ENCODE peak calls at places on chromosomes 2 and 18, in six cellular contexts. M, H, S, L, X and G are unnamed samples. For H3K4me1 and H3K9me3, the result is how much of the 10 kb centered on the place peaks cover.

GRCh38 chr2:19355416-19355821 is 3.0 kb downstream of the OSR1 start:
- DNase-seq in M (no peak), S (no peak), X (no peak), H (no peak), L (no peak), G (no peak)

GRCh38 chr2:233329489-233330135 is 22.0 kb downstream of the SAG start:
- DNase-seq in X (no peak), M (no peak), S (no peak), L (no peak), H (no peak), G (no peak)

GRCh38 chr2:235390108-235390815 is 103.6 kb upstream of the AGAP1 start:
- DNase-seq in M (no peak), X (no peak), L (no peak), H (peak), S (peak), G (peak)

GRCh38 chr2:176126929-176127768 is 2.4 kb upstream of the HOXD8 start:
- DNase-seq in L (no peak), S (peak), H (peak), M (peak), X (peak), G (peak)

GRCh38 chr2:71798266-71799012 is 345.1 kb downstream of the DYSF start:
- DNase-seq in M (peak), S (peak), H (peak), X (peak), L (no peak), G (peak)

GRCh38 chr2:138507267-138507666 is 5.7 kb downstream of the SPOPL start:
- DNase-seq in S (peak), X (no peak), H (no peak), L (no peak), M (no peak), G (no peak)

GRCh38 chr2:110713508-110714362 is 18.6 kb upstream of the ACOXL start:
- DNase-seq in H (no peak), L (no peak), X (no peak), M (no peak), S (no peak), G (no peak)

GRCh38 chr2:173021939-173022371 is 53.7 kb upstream of the MAP3K20 start:
- DNase-seq in M (no peak), X (no peak), S (peak), L (no peak), H (no peak), G (no peak)

GRCh38 chr2:14944562-14945346 is 312.2 kb downstream of the LRATD1 start:
- DNase-seq in M (no peak), L (no peak), S (peak), X (no peak), H (no peak), G (no peak)

GRCh38 chr2:120736202-120736954 is 710 bp downstream of the GLI2 start:
- DNase-seq in X (no peak), H (no peak), S (peak), M (no peak), L (no peak), G (no peak)

GRCh38 chr2:207625014-207625755 is at the start of gene METTL21A:
- DNase-seq in M (peak), H (peak), L (peak), S (peak), X (peak), G (peak)

GRCh38 chr2:232592687-232593407 is 40.6 kb upstream of the EFHD1 start:
- DNase-seq in M (peak), L (no peak), S (peak), X (no peak), H (peak), G (no peak)

GRCh38 chr18:45106331-45106774 is 425.7 kb downstream of the SETBP1 start:
- DNase-seq in M (no peak), L (no peak), X (no peak), S (no peak), H (peak), G (no peak)

GRCh38 chr2:10620481-10620880 is 69.3 kb downstream of the NOL10 start:
- DNase-seq in X (no peak), L (no peak), S (no peak), M (no peak), H (no peak), G (no peak)

GRCh38 chr2:3596891-3597290 is 2.0 kb downstream of the COLEC11 start:
- DNase-seq in S (no peak), M (no peak), X (no peak), H (no peak), L (no peak), G (no peak)

GRCh38 chr18:75526038-75526437 is 98.5 kb upstream of the SMIM21 start:
- DNase-seq in X (no peak), M (no peak), H (no peak), L (no peak), S (no peak), G (no peak)

GRCh38 chr2:150681120-150681796 is 193.8 kb upstream of the RND3 start:
- DNase-seq in M (no peak), L (no peak), S (peak), X (peak), H (no peak), G (no peak)

GRCh38 chr2:158498043-158498748 is 41.4 kb downstream of the PKP4 start:
- DNase-seq in M (no peak), X (no peak), H (no peak), S (no peak), L (no peak), G (no peak)

GRCh38 chr2:223460774-223461211 is 141.4 kb downstream of the SCG2 start:
- DNase-seq in M (no peak), S (peak), H (no peak), X (no peak), L (no peak), G (no peak)

GRCh38 chr2:227188292-227188691 is 23.9 kb downstream of the COL4A3 start:
- DNase-seq in H (no peak), L (no peak), M (peak), S (peak), X (peak), G (peak)

GRCh38 chr18:48575658-48576453 is 37.0 kb downstream of the CTIF start:
- DNase-seq in X (no peak), L (no peak), M (no peak), S (no peak), H (no peak), G (no peak)
- TF ChIP-seq POLR2A in X (no peak), L (no peak), M (no peak), S (no peak), H (no peak), G (no peak)

GRCh38 chr18:77108001-77108692 is 24.4 kb downstream of the MBP start:
- DNase-seq in X (no peak), L (no peak), H (peak), S (no peak), M (peak), G (peak)

GRCh38 chr18:77107218-77107815 is 25.3 kb downstream of the MBP start:
- DNase-seq in H (no peak), X (no peak), S (no peak), M (peak), L (no peak), G (peak)

GRCh38 chr18:77105021-77105420 is 27.6 kb downstream of the MBP start:
- DNase-seq in M (no peak), S (no peak), X (no peak), H (no peak), L (no peak), G (no peak)

GRCh38 chr18:77105680-77106079 is 26.9 kb downstream of the MBP start:
- DNase-seq in S (no peak), L (no peak), X (no peak), H (no peak), M (no peak), G (no peak)

DNA sequence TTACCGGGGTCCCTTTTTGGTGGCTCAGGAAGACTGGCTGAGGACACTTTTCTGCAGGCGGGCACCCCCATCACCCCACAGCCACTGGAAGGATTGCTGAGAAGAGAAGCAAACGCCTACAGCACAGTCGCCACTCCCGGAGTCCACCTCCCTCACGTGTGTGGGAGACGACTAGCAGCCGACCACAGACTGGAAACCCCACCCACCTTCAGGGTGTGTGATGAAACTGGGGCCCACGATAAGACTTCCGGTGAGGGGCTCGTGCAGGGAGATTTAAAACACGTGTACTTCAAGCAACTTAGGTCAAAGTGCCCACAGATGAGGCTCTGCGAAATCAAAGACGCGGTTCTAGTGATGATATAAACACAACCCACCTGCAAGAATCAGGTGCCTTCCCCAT is 26.3 kb downstream of the MBP start:
- DNase-seq in X (no peak), S (no peak), M (peak), H (no peak), L (no peak), G (no peak)
- H3K4me1 ChIP-seq in X (under half), S (half or more), M (half or more), H (under half), L (under half), G (under half)

DNA sequence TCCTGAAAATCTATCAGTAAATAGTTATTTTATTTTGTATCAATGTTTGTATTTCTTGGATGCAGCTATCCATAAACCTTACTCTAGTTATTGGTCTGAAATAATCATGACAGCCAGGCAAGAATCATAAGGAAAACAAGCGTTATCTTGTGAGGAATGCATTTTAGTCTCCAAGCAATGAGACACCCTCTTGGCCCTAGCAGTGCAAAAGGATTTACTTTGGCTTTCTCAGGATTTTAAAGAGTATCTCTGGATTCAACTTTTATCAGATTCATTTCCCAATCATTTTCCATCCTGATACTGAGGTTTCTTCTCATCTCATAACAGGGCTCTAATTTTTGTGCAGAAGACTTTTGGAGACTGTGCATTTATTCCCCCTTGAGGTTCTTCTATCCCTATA is 480.8 kb downstream of the TMX3 start:
- DNase-seq in H (no peak), S (no peak), X (no peak), M (no peak), L (no peak), G (no peak)
- H3K9me3 ChIP-seq in H (under half), S (under half), X (under half), M (under half), L (under half), G (under half)

GRCh38 chr18:49851624-49852023 is 38.3 kb upstream of the ACAA2 start:
- DNase-seq in M (no peak), X (no peak), H (no peak), L (no peak), S (no peak), G (no peak)

GRCh38 chr18:49850636-49851035 is 37.3 kb upstream of the ACAA2 start:
- DNase-seq in L (no peak), X (no peak), S (no peak), M (no peak), H (no peak), G (no peak)

GRCh38 chr18:49848115-49848514 is 34.8 kb upstream of the ACAA2 start:
- DNase-seq in X (no peak), L (no peak), S (no peak), H (no peak), M (no peak), G (no peak)

GRCh38 chr18:49847524-49847923 is 34.2 kb upstream of the ACAA2 start:
- DNase-seq in L (no peak), S (no peak), H (no peak), M (no peak), X (no peak), G (no peak)

DNA sequence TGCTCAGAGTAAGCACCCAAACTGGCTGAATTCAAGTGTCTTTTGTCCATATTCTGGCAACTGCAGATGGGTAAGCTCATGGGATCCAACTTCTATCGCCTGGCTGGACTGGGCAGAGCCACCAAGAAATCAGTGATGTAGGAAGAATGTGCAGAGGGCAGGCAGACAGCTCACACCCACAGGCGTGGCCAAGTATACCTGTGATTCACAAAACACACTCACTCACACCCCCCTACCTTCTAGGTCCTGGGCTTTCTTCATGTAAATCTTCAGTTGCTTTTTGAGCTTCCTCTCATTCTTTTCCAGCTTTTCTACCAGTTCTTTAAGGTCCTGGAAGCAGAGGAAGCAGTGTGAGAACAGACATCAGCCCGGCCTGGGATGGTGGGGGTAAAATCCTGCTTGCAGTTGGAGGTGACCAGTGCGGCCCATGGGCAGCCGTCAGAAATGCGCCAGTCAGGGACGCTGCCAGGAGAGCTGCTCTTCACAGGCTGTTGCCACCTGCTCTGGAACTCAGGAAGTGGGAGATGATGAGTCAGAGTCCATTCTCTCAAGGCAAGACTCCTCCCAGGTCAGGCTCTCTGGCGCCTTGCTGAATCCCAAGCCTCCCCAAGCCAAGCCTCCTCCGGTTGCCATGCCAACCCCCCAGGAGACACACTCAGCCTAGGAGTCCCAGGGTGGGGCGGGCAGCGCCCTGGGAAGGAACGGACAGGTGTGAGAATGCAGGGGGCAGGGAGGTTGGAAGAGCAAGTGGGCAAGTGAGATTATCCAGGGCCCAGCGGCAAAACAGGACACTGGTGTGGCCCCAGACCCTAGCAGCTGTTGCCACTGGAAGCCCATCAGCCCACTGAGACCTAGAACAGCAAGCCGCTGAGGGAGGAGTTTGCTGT is 36.2 kb upstream of the ACAA2 start:
- DNase-seq in M (no peak), H (peak), L (no peak), X (no peak), S (peak), G (peak)
- TF ChIP-seq POLR2A in M (no peak), H (peak), L (no peak), X (no peak), S (peak), G (no peak)

GRCh38 chr2:127659408-127660290 is 13.7 kb downstream of the GPR17 start:
- DNase-seq in H (peak), S (no peak), L (no peak), X (no peak), M (no peak), G (no peak)

GRCh38 chr2:127658146-127658545 is 12.2 kb downstream of the GPR17 start:
- DNase-seq in H (no peak), S (no peak), M (no peak), X (no peak), L (no peak), G (no peak)

GRCh38 chr2:127657232-127657595 is 11.3 kb downstream of the GPR17 start:
- DNase-seq in X (no peak), M (no peak), L (no peak), H (no peak), S (no peak), G (no peak)

GRCh38 chr2:127660291-127660578 is 14.3 kb downstream of the GPR17 start:
- DNase-seq in M (no peak), H (peak), S (no peak), L (no peak), X (no peak), G (no peak)

GRCh38 chr2:127658641-127659407 is 12.9 kb downstream of the GPR17 start:
- DNase-seq in S (no peak), M (no peak), L (no peak), H (peak), X (no peak), G (no peak)
- H3K4me1 ChIP-seq in S (under half), M (under half), L (under half), H (under half), X (under half), G (half or more)

GRCh38 chr2:136204959-136205358 is 87.0 kb upstream of the CXCR4 start:
- DNase-seq in X (no peak), S (no peak), L (no peak), M (no peak), H (no peak), G (no peak)
- H3K9me3 ChIP-seq in X (under half), S (under half), L (under half), M (under half), H (under half), G (under half)

GRCh38 chr18:28804512-28805214 is 627.7 kb upstream of the CDH2 start:
- DNase-seq in X (no peak), H (no peak), L (no peak), M (no peak), S (no peak), G (no peak)
- TF ChIP-seq POLR2A in X (no peak), H (no peak), L (no peak), M (no peak), S (no peak), G (no peak)

GRCh38 chr2:201262718-201263117 is 2.4 kb downstream of the CASP8 start:
- DNase-seq in X (no peak), H (no peak), S (no peak), L (no peak), M (no peak), G (no peak)
- H3K4me1 ChIP-seq in X (under half), H (under half), S (under half), L (under half), M (under half), G (under half)

DNA sequence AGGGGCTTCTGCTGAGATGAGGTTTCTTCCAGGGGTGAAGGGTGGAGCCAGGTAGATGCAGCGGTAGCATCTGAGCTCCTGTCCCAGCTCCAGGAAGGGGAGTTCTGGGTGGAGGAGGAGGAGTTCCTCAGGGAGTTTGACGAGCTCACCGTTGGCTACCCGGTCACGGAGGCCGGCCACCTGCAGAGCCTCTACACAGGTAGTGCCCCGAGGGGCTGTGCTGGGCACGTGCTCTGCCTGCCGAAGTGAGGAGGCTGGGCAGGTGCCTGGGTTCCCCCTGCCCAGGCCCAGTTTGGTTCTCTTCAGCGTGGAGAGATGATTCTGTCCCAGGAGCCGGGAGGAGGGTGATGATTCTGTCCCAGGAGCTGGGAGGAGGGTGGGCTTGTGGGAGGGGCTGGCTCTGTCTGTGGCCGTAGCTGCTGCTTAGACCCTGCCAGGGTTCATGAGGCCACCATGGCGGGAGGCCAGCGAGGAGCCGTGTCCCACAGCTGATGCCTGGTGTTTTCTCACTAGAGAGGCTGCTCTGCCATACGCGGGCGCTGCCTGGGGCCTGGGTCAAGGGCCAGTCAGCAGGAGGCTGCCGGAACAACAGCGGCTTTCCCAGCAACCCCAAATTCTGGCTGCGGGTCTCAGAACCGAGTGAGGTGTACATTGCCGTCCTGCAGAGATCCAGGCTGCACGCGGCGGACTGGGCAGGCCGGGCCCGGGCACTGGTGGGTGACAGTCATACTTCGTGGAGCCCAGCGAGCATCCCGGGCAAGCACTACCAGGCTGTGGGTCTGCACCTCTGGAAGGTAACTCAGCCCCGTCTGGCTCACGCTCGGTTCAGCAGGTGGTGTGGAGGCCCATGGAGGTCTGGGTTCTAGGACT is 8.2 kb downstream of the CAPN10 start:
- DNase-seq in L (no peak), H (peak), M (peak), X (no peak), S (no peak), G (peak)
- H3K9me3 ChIP-seq in L (under half), H (under half), M (under half), X (under half), S (under half), G (under half)